ENCODE peak calls at places on chromosomes 1 and 21, in five cellular contexts. F, E, O, R and X are unnamed samples.

GRCh38 chr1:245837741-245838140 is 669.3 kb downstream of the SMYD3 start:
- DNase-seq in R (no peak), F (no peak), O (no peak), E (no peak), X (no peak)

GRCh38 chr1:245526141-245526540 is 371.4 kb downstream of the KIF26B start:
- DNase-seq in E (no peak), R (no peak), O (no peak), F (no peak), X (no peak)

GRCh38 chr1:204633665-204634064 is 51.9 kb downstream of the LRRN2 start:
- DNase-seq in E (no peak), O (no peak), R (no peak), F (no peak), X (no peak)

GRCh38 chr21:43669828-43670605 is 10.7 kb downstream of the RRP1B start:
- DNase-seq in F (no peak), E (no peak), O (no peak), R (no peak), X (no peak)

GRCh38 chr1:27391511-27392095 is 819 bp upstream of the GPR3 start:
- DNase-seq in R (no peak), F (peak), O (peak), E (no peak), X (no peak)

GRCh38 chr1:41495171-41495948 is 10.9 kb upstream of the EDN2 start:
- DNase-seq in F (peak), E (no peak), O (no peak), R (peak), X (no peak)

GRCh38 chr1:121587777-121588176 is 403.0 kb downstream of the SRGAP2C start:
- DNase-seq in O (no peak), E (no peak), R (no peak), F (no peak), X (no peak)

GRCh38 chr1:47555307-47555706 is 117.5 kb downstream of the FOXD2 start:
- DNase-seq in E (no peak), R (no peak), O (no peak), F (no peak), X (no peak)

GRCh38 chr1:184028854-184029623 is 8.5 kb downstream of the COLGALT2 start:
- DNase-seq in E (no peak), O (peak), F (no peak), R (no peak), X (no peak)

GRCh38 chr1:229582011-229582694 is 23.6 kb upstream of the ABCB10 start:
- DNase-seq in R (no peak), O (peak), E (no peak), F (no peak), X (no peak)

GRCh38 chr1:213264534-213264933 is 213.5 kb downstream of the RPS6KC1 start:
- DNase-seq in F (no peak), O (no peak), R (no peak), E (no peak), X (no peak)

GRCh38 chr1:239123243-239123642 is 263.1 kb upstream of the CHRM3 start:
- DNase-seq in E (no peak), O (no peak), R (no peak), F (no peak), X (no peak)

GRCh38 chr21:39094847-39095525 is 88.3 kb downstream of the PSMG1 start:
- DNase-seq in F (no peak), E (no peak), R (no peak), O (no peak), X (no peak)

GRCh38 chr1:10649484-10650201 is 146.8 kb downstream of the CASZ1 start:
- DNase-seq in E (no peak), R (peak), O (no peak), F (no peak), X (no peak)

GRCh38 chr1:33298623-33299277 is 22.1 kb downstream of the A3GALT2 start:
- DNase-seq in F (peak), O (no peak), R (peak), E (peak), X (peak)

GRCh38 chr21:25582888-25583287 is 24.4 kb downstream of the MRPL39 start:
- DNase-seq in F (no peak), R (no peak), O (no peak), E (no peak), X (no peak)

GRCh38 chr21:23853796-23854379 is 1753.4 kb downstream of the MRPL39 start:
- DNase-seq in O (peak), F (no peak), R (peak), E (no peak), X (no peak)

GRCh38 chr1:39671433-39671792 is 494 bp downstream of the NT5C1A start:
- DNase-seq in E (no peak), R (peak), O (no peak), F (no peak), X (no peak)

GRCh38 chr1:41666991-41667631 is 182.6 kb upstream of the EDN2 start:
- DNase-seq in R (no peak), O (no peak), E (no peak), F (peak), X (peak)

GRCh38 chr1:169604781-169605560 is 18.7 kb upstream of the F5 start:
- DNase-seq in E (no peak), O (no peak), F (peak), R (no peak), X (peak)

GRCh38 chr1:28682840-28683239 is 14.3 kb downstream of the GMEB1 start:
- DNase-seq in E (no peak), O (no peak), F (no peak), R (no peak), X (no peak)

GRCh38 chr21:31159808-31160207 is 121.5 kb upstream of the KRTAP19-8 start:
- DNase-seq in E (no peak), O (no peak), F (no peak), R (no peak), X (no peak)

GRCh38 chr1:185917646-185918045 is 183.5 kb downstream of the HMCN1 start:
- DNase-seq in E (no peak), R (no peak), F (no peak), O (no peak), X (no peak)